ENCODE peak calls at places on chromosomes 7 and 10, in six cellular contexts. L is A549; M is fibroblast of pulmonary artery; N is stimulated activated CD8-positive, alpha-beta memory T cell treated with anti-CD3 and anti-CD28 coated beads, Interleukin-15, amount 100 ng/mL, for 24 hours; R is lower lobe of right lung; C is type B pancreatic cell. J is an unnamed sample.

GRCh38 chr10:73780966-73781365 is 882 bp upstream of the CHCHD1 start:
- DNase-seq in L (no peak), M (no peak), N (no peak), R (no peak), C (no peak), J (no peak)

GRCh38 chr7:80106498-80107113 is 28.0 kb upstream of the GNAI1 start:
- DNase-seq in L (no peak), M (no peak), N (no peak), R (no peak), C (no peak), J (peak)

GRCh38 chr10:12489357-12489756 is 140.0 kb downstream of the CAMK1D start:
- DNase-seq in L (no peak), M (no peak), N (no peak), R (no peak), C (no peak), J (no peak)

GRCh38 chr10:80468002-80468401 is 13.9 kb downstream of the TSPAN14 start:
- DNase-seq in L (no peak), M (peak), N (no peak), R (peak), C (no peak), J (no peak)

GRCh38 chr10:126130291-126130710 is 233.9 kb downstream of the FANK1 start:
- DNase-seq in L (no peak), M (peak), N (no peak), R (no peak), C (no peak), J (no peak)

GRCh38 chr10:122911889-122912484 is 1.6 kb downstream of the FAM24A start:
- DNase-seq in L (peak), M (peak), N (no peak), R (peak), C (no peak), J (no peak)

GRCh38 chr7:6618621-6619020 is 3.2 kb downstream of the ZNF853 start:
- DNase-seq in L (no peak), M (no peak), N (no peak), R (no peak), C (no peak), J (no peak)

GRCh38 chr7:44757311-44757710 is 8.7 kb downstream of the ZMIZ2 start:
- DNase-seq in L (no peak), M (no peak), N (no peak), R (no peak), C (no peak), J (no peak)

GRCh38 chr10:43284341-43284910 is 17.6 kb upstream of the RASGEF1A start:
- DNase-seq in L (no peak), M (peak), N (no peak), R (no peak), C (no peak), J (no peak)

GRCh38 chr7:107312418-107312817 is 143.6 kb downstream of the HBP1 start:
- DNase-seq in L (no peak), M (peak), N (no peak), R (no peak), C (no peak), J (no peak)

GRCh38 chr10:114208351-114208750 is 29.2 kb downstream of the TDRD1 start:
- DNase-seq in L (no peak), M (no peak), N (no peak), R (no peak), C (no peak), J (no peak)

GRCh38 chr7:43884209-43884608 is 14.9 kb upstream of the MRPS24 start:
- DNase-seq in L (no peak), M (no peak), N (no peak), R (no peak), C (no peak), J (no peak)

GRCh38 chr7:149448961-149449360 is 11.9 kb downstream of the ZNF777 start:
- DNase-seq in L (no peak), M (no peak), N (no peak), R (no peak), C (peak), J (no peak)

GRCh38 chr7:47669178-47669878 is 87.4 kb upstream of the TNS3 start:
- DNase-seq in L (no peak), M (peak), N (no peak), R (peak), C (no peak), J (no peak)

GRCh38 chr7:136845899-136846465 is 22.5 kb upstream of the CHRM2 start:
- DNase-seq in L (no peak), M (no peak), N (no peak), R (no peak), C (no peak), J (no peak)

GRCh38 chr7:95798401-95798930 is 26.1 kb downstream of the DYNC1I1 start:
- DNase-seq in L (no peak), M (peak), N (no peak), R (no peak), C (no peak), J (peak)

GRCh38 chr10:113221756-113222168 is 271.7 kb downstream of the TCF7L2 start:
- DNase-seq in L (no peak), M (no peak), N (no peak), R (no peak), C (no peak), J (no peak)

GRCh38 chr10:79053481-79054202 is 15.1 kb upstream of the ZMIZ1 start:
- DNase-seq in L (no peak), M (no peak), N (no peak), R (peak), C (no peak), J (no peak)

GRCh38 chr10:29535012-29535777 is 99.6 kb downstream of the SVIL start:
- DNase-seq in L (peak), M (peak), N (no peak), R (peak), C (no peak), J (no peak)

GRCh38 chr10:57983226-57983870 is 284.3 kb downstream of the IPMK start:
- DNase-seq in L (no peak), M (no peak), N (no peak), R (no peak), C (no peak), J (no peak)

GRCh38 chr10:78398385-78398784 is 364.7 kb downstream of the RPS24 start:
- DNase-seq in L (no peak), M (no peak), N (no peak), R (no peak), C (no peak), J (no peak)

GRCh38 chr7:8114175-8114574 is 145.6 kb downstream of the GLCCI1 start:
- DNase-seq in L (no peak), M (no peak), N (no peak), R (no peak), C (no peak), J (no peak)

GRCh38 chr10:62183442-62183841 is 85.2 kb downstream of the RTKN2 start:
- DNase-seq in L (no peak), M (no peak), N (no peak), R (no peak), C (no peak), J (no peak)

GRCh38 chr7:74234549-74234948 is 19.6 kb downstream of the RFC2 start:
- DNase-seq in L (no peak), M (no peak), N (no peak), R (no peak), C (no peak), J (no peak)

GRCh38 chr10:101940916-101941315 is 97.3 kb upstream of the KCNIP2 start:
- DNase-seq in L (no peak), M (peak), N (no peak), R (no peak), C (no peak), J (no peak)

GRCh38 chr10:97770265-97770664 is 1.5 kb downstream of the SFRP5 start:
- DNase-seq in L (no peak), M (no peak), N (no peak), R (no peak), C (no peak), J (no peak)

GRCh38 chr7:1637155-1637554 is 32.9 kb upstream of the ELFN1 start:
- DNase-seq in L (no peak), M (no peak), N (no peak), R (no peak), C (no peak), J (no peak)

GRCh38 chr7:41881313-41882130 is 178.6 kb upstream of the INHBA start:
- DNase-seq in L (no peak), M (peak), N (peak), R (peak), C (no peak), J (no peak)

GRCh38 chr10:75283150-75284096 is 47.7 kb upstream of the COMTD1 start:
- DNase-seq in L (no peak), M (peak), N (no peak), R (no peak), C (peak), J (no peak)

J was measured in glomerular endothelial cell.